ENCODE peak calls at places on chromosome 1, in ten cellular contexts. One of them, this sample, is unnamed.

GRCh38 chr1:87292684-87293493 is 35.8 kb upstream of the LMO4 start:
- DNase-seq in mesothelial cell of epicardium: peak
- DNase-seq in IMR-90: peak
- DNase-seq in pancreas: no peak
- DNase-seq in WTC11: peak
- DNase-seq in brain microvascular endothelial cell: peak
- DNase-seq in glutamatergic neuron: peak
- DNase-seq in fibroblast of lung: peak
- DNase-seq in HCT116: peak
- DNase-seq in HFFc6: peak
- DNase-seq in this sample: no peak

GRCh38 chr1:58874757-58875755 is 91.2 kb upstream of the JUN start:
- DNase-seq in mesothelial cell of epicardium: no peak
- DNase-seq in IMR-90: peak
- DNase-seq in pancreas: no peak
- DNase-seq in HFFc6: peak
- DNase-seq in fibroblast of lung: peak
- DNase-seq in HCT116: no peak
- DNase-seq in glutamatergic neuron: no peak
- DNase-seq in brain microvascular endothelial cell: no peak
- DNase-seq in WTC11: peak
- DNase-seq in this sample: peak

GRCh38 chr1:222535455-222535854 is 12.4 kb downstream of the HHIPL2 start:
- DNase-seq in glutamatergic neuron: no peak
- DNase-seq in HFFc6: no peak
- DNase-seq in brain microvascular endothelial cell: no peak
- DNase-seq in fibroblast of lung: no peak
- DNase-seq in WTC11: no peak
- DNase-seq in mesothelial cell of epicardium: no peak
- DNase-seq in HCT116: no peak
- DNase-seq in pancreas: no peak
- DNase-seq in IMR-90: no peak
- DNase-seq in this sample: no peak

GRCh38 chr1:15296602-15297321 is 49.7 kb downstream of the FHAD1 start:
- DNase-seq in mesothelial cell of epicardium: no peak
- DNase-seq in brain microvascular endothelial cell: no peak
- DNase-seq in glutamatergic neuron: no peak
- DNase-seq in HCT116: no peak
- DNase-seq in HFFc6: no peak
- DNase-seq in WTC11: no peak
- DNase-seq in pancreas: no peak
- DNase-seq in IMR-90: peak
- DNase-seq in fibroblast of lung: no peak
- DNase-seq in this sample: no peak

GRCh38 chr1:155322571-155322952 is 1.9 kb downstream of the RUSC1 start:
- DNase-seq in HCT116: no peak
- DNase-seq in brain microvascular endothelial cell: no peak
- DNase-seq in fibroblast of lung: peak
- DNase-seq in IMR-90: peak
- DNase-seq in glutamatergic neuron: peak
- DNase-seq in HFFc6: peak
- DNase-seq in pancreas: no peak
- DNase-seq in mesothelial cell of epicardium: peak
- DNase-seq in WTC11: peak
- DNase-seq in this sample: no peak

GRCh38 chr1:8097077-8097799 is 71.1 kb upstream of the ERRFI1 start:
- DNase-seq in WTC11: no peak
- DNase-seq in HFFc6: peak
- DNase-seq in brain microvascular endothelial cell: peak
- DNase-seq in glutamatergic neuron: no peak
- DNase-seq in fibroblast of lung: peak
- DNase-seq in pancreas: no peak
- DNase-seq in mesothelial cell of epicardium: no peak
- DNase-seq in HCT116: peak
- DNase-seq in IMR-90: peak
- DNase-seq in this sample: peak

GRCh38 chr1:210394281-210394798 is 65.6 kb downstream of the HHAT start:
- DNase-seq in glutamatergic neuron: no peak
- DNase-seq in HFFc6: no peak
- DNase-seq in pancreas: no peak
- DNase-seq in fibroblast of lung: peak
- DNase-seq in WTC11: no peak
- DNase-seq in mesothelial cell of epicardium: no peak
- DNase-seq in IMR-90: peak
- DNase-seq in HCT116: no peak
- DNase-seq in brain microvascular endothelial cell: peak
- DNase-seq in this sample: peak

GRCh38 chr1:225612265-225612664 is 40.7 kb downstream of the ENAH start:
- DNase-seq in IMR-90: no peak
- DNase-seq in mesothelial cell of epicardium: no peak
- DNase-seq in WTC11: no peak
- DNase-seq in fibroblast of lung: no peak
- DNase-seq in glutamatergic neuron: no peak
- DNase-seq in HCT116: no peak
- DNase-seq in brain microvascular endothelial cell: no peak
- DNase-seq in HFFc6: no peak
- DNase-seq in pancreas: no peak
- DNase-seq in this sample: no peak

GRCh38 chr1:41482906-41483895 is 1.3 kb downstream of the EDN2 start:
- DNase-seq in brain microvascular endothelial cell: no peak
- DNase-seq in glutamatergic neuron: no peak
- DNase-seq in IMR-90: no peak
- DNase-seq in mesothelial cell of epicardium: no peak
- DNase-seq in WTC11: no peak
- DNase-seq in pancreas: peak
- DNase-seq in HCT116: no peak
- DNase-seq in HFFc6: no peak
- DNase-seq in fibroblast of lung: no peak
- DNase-seq in this sample: no peak

GRCh38 chr1:41485605-41486004 is 1.1 kb upstream of the EDN2 start:
- DNase-seq in HFFc6: peak
- DNase-seq in mesothelial cell of epicardium: no peak
- DNase-seq in glutamatergic neuron: no peak
- DNase-seq in IMR-90: peak
- DNase-seq in WTC11: no peak
- DNase-seq in fibroblast of lung: peak
- DNase-seq in HCT116: no peak
- DNase-seq in pancreas: peak
- DNase-seq in brain microvascular endothelial cell: peak
- DNase-seq in this sample: no peak

GRCh38 chr1:41482001-41482765 is 2.3 kb downstream of the EDN2 start:
- DNase-seq in fibroblast of lung: peak
- DNase-seq in IMR-90: no peak
- DNase-seq in pancreas: peak
- DNase-seq in brain microvascular endothelial cell: no peak
- DNase-seq in HFFc6: no peak
- DNase-seq in mesothelial cell of epicardium: peak
- DNase-seq in WTC11: no peak
- DNase-seq in glutamatergic neuron: no peak
- DNase-seq in HCT116: no peak
- DNase-seq in this sample: no peak

GRCh38 chr1:41484881-41485280 is 398 bp upstream of the EDN2 start:
- DNase-seq in mesothelial cell of epicardium: no peak
- DNase-seq in HFFc6: no peak
- DNase-seq in fibroblast of lung: no peak
- DNase-seq in glutamatergic neuron: no peak
- DNase-seq in brain microvascular endothelial cell: no peak
- DNase-seq in HCT116: no peak
- DNase-seq in WTC11: no peak
- DNase-seq in IMR-90: no peak
- DNase-seq in pancreas: no peak
- DNase-seq in this sample: no peak

DNA sequence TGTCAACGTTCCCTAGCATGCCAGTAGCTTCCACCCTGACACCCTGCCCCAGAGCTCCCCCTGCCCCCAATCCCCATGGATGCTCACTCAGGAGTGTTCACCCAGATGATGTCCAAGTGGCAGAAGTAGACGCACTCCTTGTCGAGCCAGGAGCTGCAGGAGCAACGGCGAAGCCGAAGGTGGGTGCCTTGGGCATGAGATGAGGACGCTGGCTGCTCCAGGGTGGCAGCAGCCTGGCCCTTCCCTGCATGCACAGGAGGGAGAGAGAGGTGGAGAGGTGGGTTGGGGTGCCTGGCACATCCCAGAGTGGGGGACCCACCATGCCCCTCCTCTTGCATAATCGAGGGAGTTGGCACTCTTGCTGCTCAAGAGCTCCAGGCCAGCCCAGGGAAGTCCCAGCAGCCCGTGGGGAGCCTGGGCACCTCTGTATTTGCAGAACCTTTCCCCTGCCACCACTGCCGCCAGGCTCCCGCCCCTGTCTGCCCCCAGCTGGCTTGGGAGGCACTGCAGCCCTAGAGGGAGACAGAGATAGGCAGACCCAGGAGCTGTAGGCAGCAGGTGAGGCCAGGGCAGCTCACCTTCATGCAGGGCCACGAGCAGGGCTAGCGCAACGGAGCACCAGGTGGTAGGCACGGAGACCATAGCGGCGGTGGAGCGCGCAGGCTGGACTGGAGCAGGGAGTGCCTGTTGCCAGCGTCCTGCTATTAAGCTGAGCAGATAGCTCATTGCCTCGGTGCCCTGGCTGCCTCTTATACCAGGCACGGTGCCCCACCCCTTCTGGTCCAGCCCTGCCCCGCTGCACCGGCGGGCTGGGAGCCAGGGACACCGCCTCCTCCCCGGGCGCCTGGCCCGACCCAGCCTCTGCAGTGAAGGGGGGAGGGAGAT is at the start of gene EDN2:
- DNase-seq in HCT116: no peak
- DNase-seq in HFFc6: no peak
- DNase-seq in brain microvascular endothelial cell: no peak
- DNase-seq in pancreas: peak
- DNase-seq in WTC11: peak
- DNase-seq in mesothelial cell of epicardium: no peak
- DNase-seq in glutamatergic neuron: no peak
- DNase-seq in IMR-90: no peak
- DNase-seq in fibroblast of lung: no peak
- DNase-seq in this sample: no peak
- TF ChIP-seq CTCF in HCT116: peak
- TF ChIP-seq CTCF in HFFc6: peak
- TF ChIP-seq CTCF in brain microvascular endothelial cell: peak
- TF ChIP-seq CTCF in pancreas: peak
- TF ChIP-seq CTCF in WTC11: no peak
- TF ChIP-seq CTCF in mesothelial cell of epicardium: no peak
- TF ChIP-seq CTCF in glutamatergic neuron: no peak
- TF ChIP-seq CTCF in IMR-90: peak
- TF ChIP-seq CTCF in fibroblast of lung: peak
- TF ChIP-seq CTCF in this sample: peak

DNA sequence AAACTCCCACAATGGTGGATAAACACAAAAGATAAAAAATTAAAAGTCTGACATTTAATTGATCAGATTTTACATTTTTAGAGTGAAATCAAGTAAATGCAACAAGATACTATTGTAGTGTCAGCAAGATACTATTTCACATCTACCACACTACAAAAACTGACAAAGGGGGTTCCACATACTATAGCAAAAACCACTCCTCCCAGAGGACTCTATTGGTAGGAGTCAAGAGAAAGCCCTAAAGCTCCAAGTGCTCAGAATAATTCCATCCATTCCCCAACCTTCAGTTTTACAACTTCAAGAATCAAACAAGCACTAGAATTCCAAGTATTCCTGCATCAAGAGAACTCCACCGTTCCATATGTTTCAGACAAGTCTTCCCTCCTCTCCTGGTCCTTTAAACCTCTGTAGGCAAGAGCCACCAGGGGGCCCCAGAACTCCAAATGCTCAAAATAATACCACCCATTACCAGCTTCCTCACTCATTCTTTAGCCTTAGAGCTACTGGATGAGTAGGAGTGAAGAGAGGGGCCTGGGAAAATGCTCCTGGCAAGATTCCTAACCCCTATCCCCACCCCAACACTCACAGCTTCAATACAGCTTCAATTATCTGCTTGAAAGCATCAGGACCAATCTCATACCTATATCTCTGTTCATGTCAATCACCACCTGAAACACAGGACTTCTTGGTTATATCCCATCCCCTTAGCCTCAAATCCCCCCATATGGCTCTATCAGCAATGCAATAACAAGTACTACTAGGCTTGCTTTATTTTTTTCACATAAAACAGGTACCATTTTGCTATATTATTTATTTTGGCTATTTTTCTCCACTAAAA is 9.9 kb downstream of the TOR1AIP2 start:
- DNase-seq in glutamatergic neuron: peak
- DNase-seq in brain microvascular endothelial cell: peak
- DNase-seq in fibroblast of lung: peak
- DNase-seq in WTC11: peak
- DNase-seq in IMR-90: peak
- DNase-seq in HFFc6: peak
- DNase-seq in HCT116: no peak
- DNase-seq in mesothelial cell of epicardium: peak
- DNase-seq in pancreas: peak
- DNase-seq in this sample: no peak
- TF ChIP-seq CTCF in glutamatergic neuron: peak
- TF ChIP-seq CTCF in brain microvascular endothelial cell: peak
- TF ChIP-seq CTCF in fibroblast of lung: peak
- TF ChIP-seq CTCF in WTC11: peak
- TF ChIP-seq CTCF in IMR-90: peak
- TF ChIP-seq CTCF in HFFc6: peak
- TF ChIP-seq CTCF in HCT116: peak
- TF ChIP-seq CTCF in mesothelial cell of epicardium: peak
- TF ChIP-seq CTCF in pancreas: peak
- TF ChIP-seq CTCF in this sample: peak

GRCh38 chr1:117289316-117289715 is 77.9 kb upstream of the MAN1A2 start:
- DNase-seq in HCT116: no peak
- DNase-seq in pancreas: no peak
- DNase-seq in WTC11: no peak
- DNase-seq in IMR-90: no peak
- DNase-seq in HFFc6: no peak
- DNase-seq in brain microvascular endothelial cell: no peak
- DNase-seq in fibroblast of lung: no peak
- DNase-seq in glutamatergic neuron: no peak
- DNase-seq in mesothelial cell of epicardium: no peak
- DNase-seq in this sample: no peak

GRCh38 chr1:117286562-117286961 is 75.8 kb upstream of the VTCN1 start:
- DNase-seq in HFFc6: no peak
- DNase-seq in fibroblast of lung: no peak
- DNase-seq in WTC11: no peak
- DNase-seq in HCT116: no peak
- DNase-seq in glutamatergic neuron: no peak
- DNase-seq in IMR-90: no peak
- DNase-seq in brain microvascular endothelial cell: no peak
- DNase-seq in pancreas: no peak
- DNase-seq in mesothelial cell of epicardium: no peak
- DNase-seq in this sample: no peak

GRCh38 chr1:117284408-117285215 is 73.9 kb upstream of the VTCN1 start:
- DNase-seq in IMR-90: peak
- DNase-seq in brain microvascular endothelial cell: peak
- DNase-seq in glutamatergic neuron: no peak
- DNase-seq in HCT116: peak
- DNase-seq in pancreas: no peak
- DNase-seq in WTC11: no peak
- DNase-seq in HFFc6: peak
- DNase-seq in mesothelial cell of epicardium: no peak
- DNase-seq in fibroblast of lung: peak
- DNase-seq in this sample: peak
- TF ChIP-seq CTCF in IMR-90: peak
- TF ChIP-seq CTCF in brain microvascular endothelial cell: peak
- TF ChIP-seq CTCF in glutamatergic neuron: peak
- TF ChIP-seq CTCF in HCT116: peak
- TF ChIP-seq CTCF in pancreas: peak
- TF ChIP-seq CTCF in WTC11: peak
- TF ChIP-seq CTCF in HFFc6: peak
- TF ChIP-seq CTCF in mesothelial cell of epicardium: no peak
- TF ChIP-seq CTCF in fibroblast of lung: peak
- TF ChIP-seq CTCF in this sample: peak

DNA sequence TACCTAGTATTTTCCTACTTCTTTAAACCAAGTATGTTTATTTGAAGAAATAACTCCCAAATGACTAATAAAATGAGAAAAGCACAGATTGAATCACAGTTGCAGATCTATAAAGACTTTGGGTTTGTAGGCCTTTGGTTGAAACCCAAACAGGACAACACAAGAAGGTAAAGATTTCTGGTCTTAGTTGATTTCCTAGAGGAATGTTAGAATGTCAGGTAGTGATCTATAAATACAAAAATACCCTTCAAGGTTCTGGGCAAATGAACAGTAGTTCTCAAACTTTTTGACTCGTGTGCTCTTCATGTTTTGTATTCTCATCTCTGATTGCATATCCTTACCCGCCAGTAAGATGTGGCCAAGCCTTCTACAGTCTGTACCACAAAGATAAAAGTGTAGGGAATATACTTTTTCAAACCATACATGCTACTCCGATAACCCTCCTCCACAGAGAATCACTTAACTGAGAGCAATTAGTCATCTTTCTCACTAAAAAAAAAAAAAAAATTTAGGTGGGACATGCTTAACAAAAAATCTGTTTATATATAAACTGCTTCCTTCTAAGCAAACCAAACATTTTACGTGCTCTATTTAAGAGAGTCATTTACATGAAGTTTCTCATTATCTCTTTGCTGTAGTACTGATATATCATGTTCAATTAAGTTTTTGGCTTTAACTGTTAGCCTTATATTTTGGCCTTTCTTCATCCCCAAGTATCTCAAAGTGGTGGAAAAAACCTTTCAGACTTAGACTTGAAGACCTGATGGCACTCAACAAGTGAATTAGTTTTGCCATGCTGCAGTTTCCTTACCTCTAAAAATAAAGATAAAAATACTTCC is 36.0 kb downstream of the CNIH4 start:
- DNase-seq in HFFc6: peak
- DNase-seq in glutamatergic neuron: no peak
- DNase-seq in WTC11: no peak
- DNase-seq in mesothelial cell of epicardium: no peak
- DNase-seq in pancreas: no peak
- DNase-seq in IMR-90: peak
- DNase-seq in HCT116: no peak
- DNase-seq in brain microvascular endothelial cell: no peak
- DNase-seq in fibroblast of lung: no peak
- DNase-seq in this sample: no peak
- TF ChIP-seq CTCF in HFFc6: no peak
- TF ChIP-seq CTCF in glutamatergic neuron: no peak
- TF ChIP-seq CTCF in WTC11: no peak
- TF ChIP-seq CTCF in mesothelial cell of epicardium: no peak
- TF ChIP-seq CTCF in pancreas: no peak
- TF ChIP-seq CTCF in IMR-90: no peak
- TF ChIP-seq CTCF in HCT116: no peak
- TF ChIP-seq CTCF in brain microvascular endothelial cell: no peak
- TF ChIP-seq CTCF in fibroblast of lung: no peak
- TF ChIP-seq CTCF in this sample: no peak